ENCODE peak calls at places on chromosomes 7 and 10, in ten cellular contexts. E is NCI-H1105 treated with DMSO at 0.1 percent for 48 hours; C is CD4-positive, alpha-beta T cell; L is WTC11; Z is transverse colon; D is T-helper 2 cell; O is Calu3; B is NCI-H1092 treated with DMSO at 0.1 percent for 48 hours; I is Ammon's horn; Q is left ventricle myocardium inferior. P is an unnamed sample.
A peak's percentile ranks its signal among the peaks of the same experiment; 100 is the strongest.

GRCh38 chr10:89175821-89176220 is 31.3 kb downstream of the CH25H start:
- DNase-seq in E (no peak), C (no peak), L (no peak), Z (no peak), D (no peak), O (no peak), B (no peak), I (no peak), Q (no peak), P (no peak)

GRCh38 chr10:58660577-58661255 is 148.0 kb downstream of the BICC1 start:
- DNase-seq in E (no peak), C (no peak), L (no peak), Z (no peak), D (no peak), O (no peak), B (no peak), I (no peak), Q (no peak), P (no peak)

GRCh38 chr10:77867124-77867715 is 59.3 kb downstream of the DLG5 start:
- DNase-seq in E (no peak), C (no peak), L (no peak), Z (no peak), D (no peak), O (no peak), B (no peak), I (no peak), Q (no peak), P (no peak)

GRCh38 chr7:100034871-100035510 is 14.6 kb upstream of the ZSCAN21 start:
- DNase-seq in E (no peak), C (no peak), L (no peak), Z (no peak), D (no peak), O (no peak), B (no peak), I (no peak), Q (no peak), P (no peak)

GRCh38 chr10:69974551-69975155 is 78.0 kb upstream of the MACROH2A2 start:
- DNase-seq in E (no peak), C (no peak), L (no peak), Z (no peak), D (no peak), O (no peak), B (no peak), I (no peak), Q (no peak), P (no peak)

GRCh38 chr7:39341083-39341482 is 225.1 kb upstream of the YAE1 start:
- DNase-seq in E (no peak), C (no peak), L (no peak), Z (no peak), D (no peak), O (no peak), B (no peak), I (no peak), Q (no peak), P (no peak)

GRCh38 chr7:90988523-90988922 is 275.7 kb upstream of the FZD1 start:
- DNase-seq in E (peak; percentile 67), C (no peak), L (no peak), Z (no peak), D (no peak), O (no peak), B (peak; percentile 95), I (no peak), Q (no peak), P (no peak)

GRCh38 chr7:30922596-30922995 is 10.9 kb downstream of the AQP1 start:
- DNase-seq in E (no peak), C (no peak), L (peak; percentile 4), Z (peak; percentile 5), D (no peak), O (no peak), B (no peak), I (no peak), Q (peak; percentile 12), P (no peak)

GRCh38 chr10:5927306-5927705 is 37.3 kb downstream of the FBH1 start:
- DNase-seq in E (no peak), C (no peak), L (no peak), Z (no peak), D (no peak), O (no peak), B (no peak), I (no peak), Q (no peak), P (no peak)

GRCh38 chr7:137928626-137929025 is 73.3 kb downstream of the CREB3L2 start:
- DNase-seq in E (no peak), C (no peak), L (no peak), Z (no peak), D (no peak), O (no peak), B (no peak), I (no peak), Q (no peak), P (no peak)

GRCh38 chr7:155051355-155051754 is 18.8 kb upstream of the HTR5A start:
- DNase-seq in E (no peak), C (no peak), L (no peak), Z (no peak), D (no peak), O (no peak), B (no peak), I (no peak), Q (no peak), P (no peak)

GRCh38 chr7:2978403-2978802 is 65.3 kb downstream of the CARD11 start:
- DNase-seq in E (no peak), C (peak; percentile 40), L (peak; percentile 73), Z (peak; percentile 85), D (peak; percentile 63), O (no peak), B (no peak), I (peak; percentile 62), Q (peak; percentile 28), P (no peak)

GRCh38 chr7:140593583-140593982 is 47.0 kb downstream of the DENND2A start:
- DNase-seq in E (no peak), C (no peak), L (no peak), Z (no peak), D (peak; percentile 40), O (no peak), B (no peak), I (no peak), Q (no peak), P (no peak)

GRCh38 chr10:29057712-29058426 is 231.0 kb upstream of the LYZL1 start:
- DNase-seq in E (no peak), C (no peak), L (no peak), Z (no peak), D (no peak), O (no peak), B (peak; percentile 25), I (no peak), Q (no peak), P (no peak)

GRCh38 chr7:74502216-74502891 is 48.6 kb downstream of the GTF2IRD1 start:
- DNase-seq in E (peak; percentile 19), C (no peak), L (no peak), Z (peak; percentile 32), D (no peak), O (no peak), B (peak; percentile 70), I (peak; percentile 46), Q (peak; percentile 63), P (no peak)

GRCh38 chr10:124125305-124126116 is 32.1 kb upstream of the CHST15 start:
- DNase-seq in E (no peak), C (no peak), L (peak; percentile 35), Z (no peak), D (peak; percentile 12), O (no peak), B (no peak), I (peak; percentile 21), Q (no peak), P (peak; percentile 3)

GRCh38 chr7:5237286-5237685 is 45.5 kb upstream of the SLC29A4 start:
- DNase-seq in E (no peak), C (no peak), L (no peak), Z (peak; percentile 49), D (no peak), O (no peak), B (no peak), I (peak; percentile 91), Q (peak; percentile 81), P (no peak)

GRCh38 chr10:35638116-35638515 is 4.0 kb downstream of the FZD8 start:
- DNase-seq in E (no peak), C (no peak), L (no peak), Z (no peak), D (no peak), O (no peak), B (no peak), I (no peak), Q (no peak), P (no peak)

GRCh38 chr10:37495415-37495814 is 362.0 kb downstream of the ZNF248 start:
- DNase-seq in E (no peak), C (no peak), L (no peak), Z (no peak), D (no peak), O (no peak), B (no peak), I (no peak), Q (no peak), P (peak; percentile 29)

GRCh38 chr10:95896066-95896850 is 11.5 kb upstream of the CC2D2B start:
- DNase-seq in E (no peak), C (no peak), L (no peak), Z (no peak), D (no peak), O (no peak), B (no peak), I (no peak), Q (no peak), P (no peak)

GRCh38 chr10:48907730-48908129 is 31.9 kb downstream of the LRRC18 start:
- DNase-seq in E (no peak), C (no peak), L (no peak), Z (no peak), D (peak; percentile 16), O (no peak), B (no peak), I (no peak), Q (no peak), P (no peak)

GRCh38 chr10:57599440-57599839 is 668.3 kb downstream of the IPMK start:
- DNase-seq in E (no peak), C (no peak), L (no peak), Z (no peak), D (no peak), O (no peak), B (no peak), I (no peak), Q (no peak), P (no peak)

GRCh38 chr10:116542007-116542677 is 3.6 kb upstream of the PNLIP start:
- DNase-seq in E (no peak), C (no peak), L (no peak), Z (no peak), D (no peak), O (no peak), B (no peak), I (no peak), Q (no peak), P (no peak)

GRCh38 chr10:102322914-102323313 is 72.6 kb upstream of the NFKB2 start:
- DNase-seq in E (no peak), C (peak; percentile 6), L (no peak), Z (peak; percentile 14), D (peak; percentile 81), O (no peak), B (no peak), I (no peak), Q (no peak), P (no peak)

GRCh38 chr10:43125881-43126731 is 12.1 kb upstream of the CSGALNACT2 start:
- DNase-seq in E (no peak), C (no peak), L (no peak), Z (peak; percentile 1), D (no peak), O (no peak), B (no peak), I (no peak), Q (no peak), P (no peak)

GRCh38 chr10:91978585-91978984 is 55.0 kb downstream of the BTAF1 start:
- DNase-seq in E (no peak), C (no peak), L (no peak), Z (no peak), D (no peak), O (no peak), B (no peak), I (no peak), Q (no peak), P (no peak)

GRCh38 chr10:125067764-125068163 is 92.6 kb downstream of the CTBP2 start:
- DNase-seq in E (no peak), C (no peak), L (no peak), Z (no peak), D (no peak), O (no peak), B (no peak), I (no peak), Q (peak; percentile 13), P (no peak)

GRCh38 chr7:13257661-13258060 is 570.2 kb downstream of the ARL4A start:
- DNase-seq in E (no peak), C (no peak), L (no peak), Z (no peak), D (no peak), O (no peak), B (no peak), I (no peak), Q (no peak), P (no peak)